ENCODE peak calls at places on chromosome 10, in six cellular contexts. H, R, U, C, V and Q are unnamed samples.

GRCh38 chr10:30467939-30468338 is 34.0 kb downstream of the MAP3K8 start:
- DNase-seq in C (no peak), U (no peak), R (no peak), H (no peak), V (no peak), Q (no peak)

GRCh38 chr10:60707841-60708240 is 70.4 kb upstream of the CDK1 start:
- DNase-seq in C (no peak), V (no peak), R (no peak), H (no peak), U (no peak), Q (no peak)

GRCh38 chr10:112246-112645 is 23.0 kb upstream of the ZMYND11 start:
- DNase-seq in C (no peak), U (no peak), R (no peak), H (no peak), V (no peak), Q (no peak)

GRCh38 chr10:22900841-22901601 is 26.8 kb upstream of the ARMC3 start:
- DNase-seq in R (no peak), H (no peak), C (no peak), V (no peak), U (no peak), Q (no peak)

GRCh38 chr10:103120977-103121735 is 71.9 kb downstream of the NT5C2 start:
- DNase-seq in U (no peak), V (no peak), H (no peak), C (no peak), R (no peak), Q (no peak)

GRCh38 chr10:47369251-47369894 is 14.7 kb downstream of the ZNF488 start:
- DNase-seq in V (no peak), U (no peak), C (no peak), H (no peak), R (no peak), Q (no peak)

GRCh38 chr10:62306663-62307062 is 38.0 kb upstream of the RTKN2 start:
- DNase-seq in H (no peak), R (no peak), C (peak; percentile 13), V (no peak), U (no peak), Q (no peak)

GRCh38 chr10:76150139-76150885 is 718.9 kb downstream of the LRMDA start:
- DNase-seq in V (no peak), U (peak; percentile 82), H (peak; percentile 18), C (peak; percentile 70), R (peak; percentile 68), Q (no peak)

GRCh38 chr10:117590516-117590915 is 48.0 kb downstream of the EMX2 start:
- DNase-seq in V (no peak), C (no peak), H (no peak), U (no peak), R (no peak), Q (no peak)

GRCh38 chr10:62437696-62438095 is 63.5 kb downstream of the ZNF365 start:
- DNase-seq in V (peak; percentile 88), U (peak; percentile 56), R (peak; percentile 75), C (peak; percentile 59), H (peak; percentile 26), Q (no peak)

GRCh38 chr10:119313024-119313423 is 105.7 kb downstream of the GRK5 start:
- DNase-seq in U (no peak), R (no peak), C (no peak), H (no peak), V (no peak), Q (no peak)

GRCh38 chr10:28137907-28138880 is 139.3 kb upstream of the ODAD2 start:
- DNase-seq in U (no peak), C (no peak), V (peak; percentile 93), H (no peak), R (no peak), Q (no peak)

GRCh38 chr10:60871215-60871614 is 72.8 kb downstream of the RHOBTB1 start:
- DNase-seq in C (no peak), U (no peak), V (no peak), R (no peak), H (no peak), Q (no peak)

GRCh38 chr10:106181491-106181890 is 983.0 kb downstream of the SORCS1 start:
- DNase-seq in V (peak; percentile 15), H (no peak), C (no peak), U (no peak), R (no peak), Q (no peak)

GRCh38 chr10:70267161-70267933 is 16.5 kb downstream of the NPFFR1 start:
- DNase-seq in H (no peak), R (peak; percentile 74), C (peak; percentile 77), U (no peak), V (peak; percentile 96), Q (no peak)

GRCh38 chr10:118993214-118993613 is 36.3 kb upstream of the NANOS1 start:
- DNase-seq in H (no peak), V (no peak), U (no peak), R (no peak), C (no peak), Q (no peak)